ENCODE peak calls at places on chromosomes 1 and 21, in five cellular contexts. P, J, M, U and V are unnamed samples.

GRCh38 chr1:17027403-17027802 is 15.7 kb upstream of the ATP13A2 start:
- DNase-seq in M (no peak), J (no peak), U (peak), P (no peak), V (peak)

GRCh38 chr1:228453022-228453560 is 34.1 kb upstream of the RNF187 start:
- DNase-seq in M (no peak), J (no peak), P (no peak), U (no peak), V (no peak)

GRCh38 chr1:202659974-202660373 is 50.3 kb downstream of the SYT2 start:
- DNase-seq in M (no peak), J (no peak), U (no peak), P (no peak), V (no peak)

GRCh38 chr21:44083631-44084291 is 23.4 kb upstream of the PWP2 start:
- DNase-seq in U (no peak), M (no peak), J (no peak), P (no peak), V (no peak)

GRCh38 chr1:27659497-27660299 is 12.3 kb downstream of the IFI6 start:
- DNase-seq in J (peak), U (peak), M (peak), P (peak), V (peak)

GRCh38 chr1:163928080-163928479 is 606.3 kb downstream of the NUF2 start:
- DNase-seq in U (no peak), P (no peak), M (no peak), J (no peak), V (no peak)

GRCh38 chr21:15009964-15010363 is 54.8 kb downstream of the NRIP1 start:
- DNase-seq in J (peak), U (no peak), P (no peak), M (no peak), V (peak)

GRCh38 chr1:203769505-203770343 is 4.7 kb downstream of the LAX1 start:
- DNase-seq in M (peak), J (peak), P (no peak), U (peak), V (peak)

GRCh38 chr1:1185101-1185765 is 11.6 kb downstream of the TTLL10 start:
- DNase-seq in U (no peak), J (no peak), M (peak), P (no peak), V (no peak)

GRCh38 chr1:203147376-203147775 is 19.9 kb downstream of the ADORA1 start:
- DNase-seq in U (no peak), J (no peak), M (no peak), P (no peak), V (no peak)

GRCh38 chr1:154222518-154222917 is 1.8 kb downstream of the UBAP2L start:
- DNase-seq in U (no peak), J (no peak), P (no peak), M (no peak), V (no peak)

GRCh38 chr1:208880433-208881100 is 636.4 kb upstream of the PLXNA2 start:
- DNase-seq in U (peak), J (peak), M (no peak), P (no peak), V (no peak)

GRCh38 chr1:225963735-225964530 is 22.9 kb upstream of the LEFTY2 start:
- DNase-seq in P (no peak), J (no peak), M (no peak), U (peak), V (no peak)

GRCh38 chr1:44481701-44482100 is 76.6 kb downstream of the RNF220 start:
- DNase-seq in U (no peak), P (no peak), J (no peak), M (no peak), V (no peak)

GRCh38 chr1:3578906-3579305 is 32.4 kb downstream of the MEGF6 start:
- DNase-seq in P (no peak), U (no peak), J (no peak), M (no peak), V (no peak)

GRCh38 chr1:154866257-154866994 is 3.7 kb downstream of the KCNN3 start:
- DNase-seq in M (no peak), J (no peak), U (no peak), P (no peak), V (no peak)

GRCh38 chr1:79059361-79059760 is 52.8 kb upstream of the ADGRL4 start:
- DNase-seq in M (no peak), J (no peak), U (no peak), P (no peak), V (peak)

GRCh38 chr1:155177918-155178281 is 4.3 kb downstream of the TRIM46 start:
- DNase-seq in P (no peak), J (no peak), M (no peak), U (no peak), V (no peak)

GRCh38 chr1:19918057-19918456 is 5.4 kb downstream of the PLA2G2E start:
- DNase-seq in P (peak), M (peak), J (peak), U (peak), V (peak)